ENCODE peak calls at places on chromosomes 6 and 20, in five cellular contexts. One of them, this sample, is unnamed.
A peak's percentile ranks its signal among the peaks of the same experiment; 100 is the strongest.

GRCh38 chr20:24118781-24119175 is 130.2 kb upstream of the GGTLC1 start:
- DNase-seq in mesendoderm: no peak
- DNase-seq in H9: no peak
- DNase-seq in IMR-90: no peak
- DNase-seq in neuronal stem cell: no peak
- DNase-seq in this sample: peak; percentile 49

GRCh38 chr6:4999586-4999985 is 4.3 kb downstream of the RPP40 start:
- DNase-seq in IMR-90: no peak
- DNase-seq in H9: no peak
- DNase-seq in mesendoderm: no peak
- DNase-seq in neuronal stem cell: no peak
- DNase-seq in this sample: no peak

GRCh38 chr6:150866147-150867073 is 908 bp downstream of the MTHFD1L start:
- DNase-seq in IMR-90: peak; percentile 90
- DNase-seq in mesendoderm: peak; percentile 94
- DNase-seq in H9: peak; percentile 91
- DNase-seq in neuronal stem cell: peak; percentile 85
- DNase-seq in this sample: peak; percentile 79

GRCh38 chr6:67009818-67010217 is 1302.8 kb upstream of the EYS start:
- DNase-seq in mesendoderm: peak; percentile 82
- DNase-seq in H9: peak; percentile 59
- DNase-seq in IMR-90: no peak
- DNase-seq in neuronal stem cell: no peak
- DNase-seq in this sample: no peak

GRCh38 chr6:31308050-31308844 is 36.4 kb upstream of the HLA-C start:
- DNase-seq in IMR-90: no peak
- DNase-seq in mesendoderm: peak; percentile 86
- DNase-seq in neuronal stem cell: no peak
- DNase-seq in H9: peak; percentile 91
- DNase-seq in this sample: peak; percentile 78

GRCh38 chr20:4962257-4962855 is 39.0 kb downstream of the SLC23A2 start:
- DNase-seq in mesendoderm: peak; percentile 52
- DNase-seq in neuronal stem cell: no peak
- DNase-seq in IMR-90: no peak
- DNase-seq in H9: no peak
- DNase-seq in this sample: peak; percentile 34

GRCh38 chr20:40339661-40340449 is 349.2 kb downstream of the MAFB start:
- DNase-seq in neuronal stem cell: no peak
- DNase-seq in mesendoderm: no peak
- DNase-seq in IMR-90: no peak
- DNase-seq in H9: no peak
- DNase-seq in this sample: peak; percentile 45

GRCh38 chr6:13992417-13993055 is 67.8 kb downstream of the RNF182 start:
- DNase-seq in H9: no peak
- DNase-seq in mesendoderm: no peak
- DNase-seq in neuronal stem cell: no peak
- DNase-seq in IMR-90: peak; percentile 86
- DNase-seq in this sample: peak; percentile 89

GRCh38 chr20:19631410-19631809 is 126.6 kb upstream of the RIN2 start:
- DNase-seq in neuronal stem cell: no peak
- DNase-seq in mesendoderm: no peak
- DNase-seq in IMR-90: no peak
- DNase-seq in H9: no peak
- DNase-seq in this sample: no peak

GRCh38 chr6:155444120-155444917 is 11.3 kb downstream of the NOX3 start:
- DNase-seq in mesendoderm: peak; percentile 66
- DNase-seq in IMR-90: peak; percentile 57
- DNase-seq in neuronal stem cell: no peak
- DNase-seq in H9: no peak
- DNase-seq in this sample: no peak

GRCh38 chr6:104711371-104711770 is 148.3 kb downstream of the HACE1 start:
- DNase-seq in IMR-90: peak; percentile 51
- DNase-seq in mesendoderm: no peak
- DNase-seq in neuronal stem cell: no peak
- DNase-seq in H9: no peak
- DNase-seq in this sample: peak; percentile 49

GRCh38 chr6:105835373-105835772 is 250.8 kb upstream of the PRDM1 start:
- DNase-seq in mesendoderm: peak; percentile 86
- DNase-seq in neuronal stem cell: peak; percentile 27
- DNase-seq in IMR-90: peak; percentile 48
- DNase-seq in H9: peak; percentile 76
- DNase-seq in this sample: no peak

GRCh38 chr20:51022227-51022802 is 592 bp downstream of the KCNG1 start:
- DNase-seq in H9: no peak
- DNase-seq in mesendoderm: no peak
- DNase-seq in neuronal stem cell: no peak
- DNase-seq in IMR-90: no peak
- DNase-seq in this sample: no peak
- H3K18ac ChIP-seq in H9: no peak overlapping the region
- H3K18ac ChIP-seq in mesendoderm: peak overlapping the region; percentile 99
- H3K18ac ChIP-seq in neuronal stem cell: peak overlapping the region; percentile 84
- H3K18ac ChIP-seq in IMR-90: no peak overlapping the region
- H3K18ac ChIP-seq in this sample: peak overlapping the region; percentile 81

DNA sequence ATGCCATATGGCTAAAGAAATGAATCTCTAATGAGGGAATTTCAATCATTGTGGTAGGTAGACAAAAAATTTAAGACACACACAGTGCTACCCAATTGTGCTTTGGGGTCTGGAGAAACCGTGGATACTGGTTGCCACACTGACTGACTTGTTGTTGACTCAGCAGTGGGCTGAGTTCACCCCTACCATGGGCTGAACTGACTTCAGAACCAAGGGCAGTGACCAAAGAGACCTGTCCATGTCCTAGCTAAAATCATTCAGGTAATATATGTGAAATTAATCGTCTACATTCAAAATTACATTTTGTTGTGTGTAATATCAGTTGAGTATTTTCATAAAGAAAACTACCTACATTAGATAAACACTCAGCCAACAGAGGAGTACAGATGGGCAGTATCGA is 131.6 kb downstream of the PDE7B start:
- DNase-seq in H9: no peak
- DNase-seq in IMR-90: no peak
- DNase-seq in neuronal stem cell: no peak
- DNase-seq in mesendoderm: no peak
- DNase-seq in this sample: no peak
- H3K18ac ChIP-seq in H9: no peak overlapping the region
- H3K18ac ChIP-seq in IMR-90: no peak overlapping the region
- H3K18ac ChIP-seq in neuronal stem cell: no peak overlapping the region
- H3K18ac ChIP-seq in mesendoderm: no peak overlapping the region
- H3K18ac ChIP-seq in this sample: no peak overlapping the region

GRCh38 chr6:141291322-141291721 is 841.4 kb upstream of the GJE1 start:
- DNase-seq in IMR-90: peak; percentile 23
- DNase-seq in H9: no peak
- DNase-seq in neuronal stem cell: no peak
- DNase-seq in mesendoderm: no peak
- DNase-seq in this sample: no peak

GRCh38 chr6:141290871-141291270 is 841.9 kb upstream of the GJE1 start:
- DNase-seq in H9: no peak
- DNase-seq in mesendoderm: no peak
- DNase-seq in IMR-90: peak; percentile 6
- DNase-seq in neuronal stem cell: no peak
- DNase-seq in this sample: no peak

DNA sequence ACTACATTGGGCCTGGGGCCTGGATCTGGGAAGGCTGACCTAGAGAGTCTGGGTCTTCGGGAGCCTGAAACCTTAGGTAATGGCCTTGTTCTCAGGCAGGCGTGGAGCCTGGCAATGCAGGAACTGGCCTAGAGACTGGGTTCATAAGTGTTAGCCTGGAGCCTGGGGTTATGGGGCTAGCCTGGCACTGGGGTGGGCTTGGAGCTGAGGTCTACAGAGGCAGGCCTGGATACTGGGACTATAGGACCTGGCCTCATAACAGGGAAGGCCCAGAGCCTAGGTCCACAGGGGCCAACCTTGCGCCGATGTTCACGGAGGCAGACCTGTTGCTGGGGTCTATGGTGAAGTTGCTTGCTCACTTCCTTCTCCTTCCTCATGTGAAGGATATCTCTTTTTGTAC is 843.8 kb upstream of the GJE1 start:
- DNase-seq in neuronal stem cell: no peak
- DNase-seq in mesendoderm: no peak
- DNase-seq in H9: no peak
- DNase-seq in IMR-90: no peak
- DNase-seq in this sample: no peak
- H3K18ac ChIP-seq in neuronal stem cell: no peak overlapping the region
- H3K18ac ChIP-seq in mesendoderm: no peak overlapping the region
- H3K18ac ChIP-seq in H9: no peak overlapping the region
- H3K18ac ChIP-seq in IMR-90: no peak overlapping the region
- H3K18ac ChIP-seq in this sample: no peak overlapping the region

GRCh38 chr6:40721252-40721936 is 134.2 kb upstream of the LRFN2 start:
- DNase-seq in mesendoderm: no peak
- DNase-seq in IMR-90: no peak
- DNase-seq in H9: no peak
- DNase-seq in neuronal stem cell: no peak
- DNase-seq in this sample: no peak
- H3K18ac ChIP-seq in mesendoderm: no peak overlapping the region
- H3K18ac ChIP-seq in IMR-90: no peak overlapping the region
- H3K18ac ChIP-seq in H9: no peak overlapping the region
- H3K18ac ChIP-seq in neuronal stem cell: no peak overlapping the region
- H3K18ac ChIP-seq in this sample: no peak overlapping the region

DNA sequence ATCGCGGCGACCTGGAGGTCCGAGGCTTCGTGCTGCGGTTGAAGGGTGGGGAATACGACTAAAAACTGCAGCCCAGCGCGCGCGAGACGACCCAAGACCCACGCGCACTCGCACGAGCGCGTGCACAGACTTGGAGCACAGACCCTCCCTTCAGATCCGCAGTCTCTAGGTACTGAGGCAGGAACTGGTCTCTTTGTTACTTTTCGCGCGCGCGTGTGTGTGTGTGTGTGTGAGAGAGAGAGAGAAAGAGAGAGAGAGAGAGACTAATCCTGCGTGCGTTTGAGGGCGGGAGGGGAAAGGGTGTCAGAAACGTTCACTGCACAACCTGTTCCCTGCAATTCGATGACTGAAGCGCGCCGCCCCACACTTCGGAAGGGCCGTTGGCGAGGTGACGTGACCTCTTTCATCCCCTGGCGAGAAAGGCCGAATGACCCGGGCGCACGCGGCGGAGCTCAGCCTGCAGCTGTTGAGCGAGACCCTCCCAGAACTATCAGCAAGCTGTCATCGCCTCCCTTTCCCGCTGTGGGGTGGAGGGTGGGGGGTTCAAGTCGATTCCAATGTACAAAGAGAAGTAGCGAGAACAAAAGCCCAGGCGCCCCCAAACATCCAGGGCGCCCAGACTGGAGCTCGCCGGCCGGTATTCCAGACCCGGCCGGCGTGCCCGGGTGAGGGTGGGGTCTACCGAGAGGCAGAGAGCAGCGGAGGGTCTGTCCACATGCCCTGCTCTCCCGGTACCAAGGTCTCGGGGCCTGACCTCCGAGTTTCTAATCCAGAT is 1.5 kb upstream of the TUBB2B start:
- DNase-seq in mesendoderm: peak; percentile 66
- DNase-seq in neuronal stem cell: peak; percentile 77
- DNase-seq in IMR-90: no peak
- DNase-seq in H9: peak; percentile 63
- DNase-seq in this sample: peak; percentile 8
- H3K18ac ChIP-seq in mesendoderm: no peak overlapping the region
- H3K18ac ChIP-seq in neuronal stem cell: peak overlapping the region; percentile 100
- H3K18ac ChIP-seq in IMR-90: no peak overlapping the region
- H3K18ac ChIP-seq in H9: peak overlapping the region; percentile 20
- H3K18ac ChIP-seq in this sample: peak overlapping the region; percentile 67

GRCh38 chr6:47106216-47106615 is 64.1 kb upstream of the ADGRF1 start:
- DNase-seq in mesendoderm: no peak
- DNase-seq in neuronal stem cell: no peak
- DNase-seq in H9: no peak
- DNase-seq in IMR-90: no peak
- DNase-seq in this sample: no peak
- H3K18ac ChIP-seq in mesendoderm: peak overlapping the region; percentile 40
- H3K18ac ChIP-seq in neuronal stem cell: no peak overlapping the region
- H3K18ac ChIP-seq in H9: peak overlapping the region; percentile 56
- H3K18ac ChIP-seq in IMR-90: no peak overlapping the region
- H3K18ac ChIP-seq in this sample: no peak overlapping the region

DNA sequence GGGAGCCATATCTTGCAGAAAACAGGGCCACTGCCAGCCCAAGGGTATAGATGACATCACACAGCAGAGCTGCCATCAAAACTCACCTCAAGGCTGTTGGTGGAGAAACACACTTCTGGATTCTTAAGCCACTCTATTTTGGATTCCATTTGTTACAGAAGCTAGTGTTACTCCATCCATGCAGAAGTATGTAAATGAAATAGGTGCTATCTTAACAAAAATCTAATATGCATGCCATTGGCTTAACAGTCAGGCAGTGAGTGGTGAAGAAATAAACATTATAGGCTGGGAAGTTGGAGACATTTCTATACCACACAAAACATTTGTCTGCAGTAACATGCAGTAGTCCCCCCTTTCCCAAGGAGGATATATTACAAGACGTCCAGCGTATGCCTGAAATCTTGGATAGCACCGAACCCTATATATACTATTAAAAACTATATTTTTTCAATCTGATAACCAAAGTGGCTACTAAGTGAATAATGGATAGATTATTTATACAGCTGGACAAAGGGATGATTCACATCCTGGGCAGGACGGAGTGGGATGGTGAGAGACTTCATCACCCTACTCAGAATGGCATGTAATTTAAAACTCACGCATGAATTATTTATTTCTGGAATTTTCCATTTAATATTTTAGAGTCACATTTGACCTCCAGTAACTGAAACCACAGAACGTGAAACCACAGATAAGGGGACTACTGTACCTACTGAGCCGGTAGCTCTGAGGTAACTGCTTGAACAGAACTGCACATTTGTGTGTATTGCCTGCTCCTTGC is 160.0 kb upstream of the PLN start:
- DNase-seq in IMR-90: peak; percentile 96
- DNase-seq in H9: no peak
- DNase-seq in neuronal stem cell: no peak
- DNase-seq in mesendoderm: no peak
- DNase-seq in this sample: no peak
- H3K18ac ChIP-seq in IMR-90: peak overlapping the region; percentile 88
- H3K18ac ChIP-seq in H9: no peak overlapping the region
- H3K18ac ChIP-seq in neuronal stem cell: no peak overlapping the region
- H3K18ac ChIP-seq in mesendoderm: no peak overlapping the region
- H3K18ac ChIP-seq in this sample: no peak overlapping the region

DNA sequence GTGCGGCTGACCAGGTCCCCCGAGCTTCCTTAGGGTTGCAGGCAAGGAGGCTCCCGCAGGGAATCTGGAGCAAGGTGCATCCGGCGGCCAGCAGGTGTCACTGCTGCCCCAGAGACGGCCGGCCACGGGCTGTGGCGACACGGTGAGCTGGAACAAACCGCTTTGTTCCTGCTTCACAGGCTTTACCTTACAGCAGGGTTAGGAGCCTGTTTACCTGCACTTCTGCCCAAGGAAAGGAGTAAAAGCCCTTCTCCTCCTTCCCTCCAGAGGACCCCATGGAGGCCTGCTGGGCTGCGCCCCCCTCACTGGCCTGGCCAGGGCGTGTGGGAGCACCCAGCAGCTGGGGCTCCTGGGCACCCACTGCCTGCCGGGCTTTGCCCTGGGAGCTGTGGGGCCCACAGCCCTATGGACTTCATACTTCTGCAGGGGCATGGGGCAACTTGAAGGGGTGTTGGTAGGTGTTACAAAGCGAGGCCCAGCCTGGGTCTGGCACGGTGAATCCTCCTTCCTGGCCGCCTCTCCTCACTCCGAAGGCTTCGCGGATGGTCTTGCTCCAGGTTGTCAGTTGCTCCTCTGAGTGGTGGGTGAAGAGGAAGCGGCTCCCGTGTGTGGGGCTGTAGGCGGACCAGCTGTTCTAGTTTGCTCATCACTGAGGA is 88.4 kb downstream of the CDC5L start:
- DNase-seq in mesendoderm: peak; percentile 89
- DNase-seq in neuronal stem cell: peak; percentile 74
- DNase-seq in H9: peak; percentile 93
- DNase-seq in IMR-90: peak; percentile 65
- DNase-seq in this sample: peak; percentile 87
- H3K18ac ChIP-seq in mesendoderm: no peak overlapping the region
- H3K18ac ChIP-seq in neuronal stem cell: peak overlapping the region; percentile 88
- H3K18ac ChIP-seq in H9: peak overlapping the region; percentile 36
- H3K18ac ChIP-seq in IMR-90: no peak overlapping the region
- H3K18ac ChIP-seq in this sample: no peak overlapping the region

GRCh38 chr6:34696189-34696738 is 303 bp downstream of the ILRUN start:
- DNase-seq in IMR-90: peak; percentile 21
- DNase-seq in neuronal stem cell: no peak
- DNase-seq in H9: no peak
- DNase-seq in mesendoderm: peak; percentile 49
- DNase-seq in this sample: peak; percentile 34
- H3K18ac ChIP-seq in IMR-90: peak overlapping the region; percentile 59
- H3K18ac ChIP-seq in neuronal stem cell: peak overlapping the region; percentile 94
- H3K18ac ChIP-seq in H9: no peak overlapping the region
- H3K18ac ChIP-seq in mesendoderm: no peak overlapping the region
- H3K18ac ChIP-seq in this sample: peak overlapping the region; percentile 83

This sample was measured in trophoblast cell.